ENCODE peak calls at places on chromosomes 6 and 20, in six cellular contexts. N is IMR-90, I is H9, J is mesenchymal stem cell, H is mesendoderm, U is H1. D is an unnamed sample. For H3K4me1, the result is how much of the 10 kb centered on the place peaks cover.

GRCh38 chr6:118709859-118710350 is 58.5 kb upstream of the CEP85L start:
- DNase-seq in H (peak), I (no peak), J (peak), U (no peak), N (peak), D (no peak)

GRCh38 chr6:37324131-37325033 is 29.4 kb upstream of the RNF8 start:
- DNase-seq in I (no peak), N (peak), U (no peak), J (peak), H (no peak), D (no peak)

GRCh38 chr20:12305555-12305954 is 387.9 kb downstream of the BTBD3 start:
- DNase-seq in N (no peak), I (no peak), H (no peak), J (no peak), U (no peak), D (no peak)

GRCh38 chr6:169895000-169895759 is 143.8 kb downstream of the ERMARD start:
- DNase-seq in N (no peak), U (no peak), H (no peak), I (no peak), J (no peak), D (no peak)

GRCh38 chr20:59299961-59300340 is 460 bp upstream of the EDN3 start:
- DNase-seq in J (no peak), H (peak), I (no peak), U (peak), N (no peak), D (no peak)

GRCh38 chr6:139429559-139430150 is 55.2 kb upstream of the CITED2 start:
- DNase-seq in H (peak), U (no peak), J (no peak), N (no peak), I (no peak), D (no peak)

GRCh38 chr20:63273635-63274380 is 1.2 kb downstream of the ARFGAP1 start:
- DNase-seq in J (peak), N (peak), H (no peak), U (no peak), I (no peak), D (no peak)

GRCh38 chr6:912871-913663 is 220.1 kb upstream of the EXOC2 start:
- DNase-seq in J (peak), N (peak), I (peak), U (no peak), H (peak), D (peak)

GRCh38 chr6:46932526-46932925 is 10.8 kb upstream of the ADGRF5 start:
- DNase-seq in U (no peak), I (no peak), J (peak), H (no peak), N (no peak), D (no peak)

GRCh38 chr6:138805431-138805830 is 9.5 kb downstream of the ECT2L start:
- DNase-seq in I (no peak), J (peak), U (no peak), H (no peak), N (peak), D (no peak)

GRCh38 chr6:3260772-3261517 is 2.2 kb downstream of the PSMG4 start:
- DNase-seq in N (no peak), J (no peak), U (no peak), H (no peak), I (no peak), D (no peak)

GRCh38 chr6:79586548-79586947 is 44.6 kb upstream of the SH3BGRL2 start:
- DNase-seq in J (peak), I (peak), U (no peak), H (peak), N (peak), D (no peak)

GRCh38 chr6:36627801-36628246 is 33.7 kb downstream of the SRSF3 start:
- DNase-seq in J (peak), H (no peak), U (no peak), N (peak), I (no peak), D (no peak)

GRCh38 chr6:14550410-14550809 is 432.8 kb downstream of the CD83 start:
- DNase-seq in J (no peak), U (no peak), N (no peak), I (no peak), H (no peak), D (no peak)

GRCh38 chr6:30684386-30685156 is 1.9 kb downstream of the PPP1R18 start:
- DNase-seq in H (peak), J (peak), N (peak), I (no peak), U (no peak), D (no peak)

GRCh38 chr6:27889628-27890315 is 22.4 kb downstream of the OR2B2 start:
- DNase-seq in I (peak), U (no peak), H (peak), J (peak), N (no peak), D (no peak)

GRCh38 chr6:39377530-39377929 is 55.0 kb upstream of the KCNK16 start:
- DNase-seq in J (peak), N (peak), H (peak), U (peak), I (peak), D (peak)

GRCh38 chr6:114342826-114343781 is at the start of gene HS3ST5:
- DNase-seq in U (peak), J (peak), H (peak), I (peak), N (peak), D (peak)

GRCh38 chr20:57573893-57574292 is 13.0 kb downstream of the PCK1 start:
- DNase-seq in I (peak), J (no peak), H (peak), U (peak), N (no peak), D (no peak)

GRCh38 chr6:99110004-99110403 is 162.3 kb upstream of the FBXL4 start:
- DNase-seq in N (no peak), H (no peak), I (no peak), U (no peak), J (no peak), D (no peak)

GRCh38 chr6:136435096-136435495 is 115.1 kb downstream of the MAP7 start:
- DNase-seq in J (no peak), H (no peak), U (no peak), N (no peak), I (no peak), D (no peak)

GRCh38 chr6:10521104-10521808 is at the start of gene GCNT2:
- DNase-seq in N (peak), J (peak), U (peak), I (peak), H (peak), D (no peak)

GRCh38 chr20:62668441-62669027 is 26.2 kb downstream of the SLCO4A1 start:
- DNase-seq in J (peak), I (peak), N (peak), H (peak), U (peak), D (peak)

GRCh38 chr6:166553563-166554271 is 32.8 kb downstream of the RAMACL start:
- DNase-seq in H (no peak), J (peak), U (no peak), N (peak), I (no peak), D (no peak)

GRCh38 chr6:138293428-138293827 is 75.1 kb upstream of the PBOV1 start:
- DNase-seq in I (no peak), U (no peak), N (no peak), J (no peak), H (no peak), D (no peak)

GRCh38 chr6:42984924-42985475 is 630 bp downstream of the PPP2R5D start:
- DNase-seq in N (no peak), U (peak), I (no peak), H (peak), J (peak), D (no peak)

GRCh38 chr6:41602422-41602743 is 35.9 kb upstream of the MDFI start:
- DNase-seq in I (no peak), N (no peak), U (no peak), J (no peak), H (no peak), D (no peak)

GRCh38 chr20:37242503-37242902 is 19.1 kb downstream of the GHRH start:
- DNase-seq in H (no peak), J (no peak), I (no peak), N (no peak), U (no peak), D (no peak)

GRCh38 chr6:56708810-56709597 is 66.3 kb upstream of the DST start:
- DNase-seq in J (peak), I (no peak), H (peak), N (peak), U (no peak), D (no peak)

DNA sequence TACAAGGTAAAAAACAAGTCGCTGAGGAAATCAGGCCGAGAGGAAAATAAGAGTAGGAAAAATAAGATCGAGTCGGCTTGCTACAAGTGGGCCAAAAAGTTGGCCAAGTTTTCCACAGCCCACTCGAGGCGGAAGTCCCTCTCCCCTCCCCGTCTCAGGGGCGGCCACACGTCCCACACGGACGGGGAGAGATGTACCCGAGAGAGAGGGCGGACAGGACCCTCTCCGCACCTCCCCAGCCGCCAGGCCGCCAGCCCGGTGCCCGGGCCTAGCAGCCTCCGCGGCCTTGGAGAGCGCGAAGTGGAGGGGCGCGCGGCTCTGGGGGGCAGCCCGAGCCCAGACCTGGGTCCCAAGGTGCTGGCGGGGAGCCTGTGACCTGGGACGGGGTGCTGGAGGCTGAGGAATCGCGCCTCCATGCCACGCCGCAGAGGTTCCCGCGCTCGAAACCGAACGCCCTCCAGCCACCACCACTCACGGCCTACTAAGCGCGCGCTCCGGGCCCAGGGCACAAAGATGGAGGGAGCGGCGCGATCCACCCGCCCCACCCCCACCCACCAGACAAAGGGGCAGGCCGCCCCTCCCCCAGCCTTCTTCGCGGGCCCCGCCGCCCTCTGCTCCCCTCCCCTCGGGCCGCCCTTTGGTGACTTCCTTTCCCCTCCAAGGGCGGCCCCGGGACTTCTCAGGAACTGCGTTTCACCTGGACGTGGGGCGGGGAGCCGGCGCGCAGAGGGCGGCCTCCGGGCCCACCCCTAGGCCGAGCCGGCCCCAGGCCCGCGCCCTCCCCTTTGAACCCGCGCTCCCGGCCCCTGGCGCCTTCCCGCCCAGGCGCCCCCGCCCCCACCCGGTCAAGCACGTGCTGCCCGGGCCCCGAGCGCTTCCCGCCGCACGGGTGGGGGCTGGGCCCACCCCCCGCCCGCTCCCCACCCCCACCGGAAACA is 1.7 kb upstream of the HMGA1 start:
- DNase-seq in J (no peak), I (peak), N (no peak), U (peak), H (peak), D (peak)
- H2AK5ac ChIP-seq in J (no peak), I (peak), N (peak), U (peak), H (peak), D (peak)

GRCh38 chr6:154297210-154297609 is 59.4 kb downstream of the IPCEF1 start:
- DNase-seq in N (no peak), I (no peak), H (no peak), J (no peak), U (no peak), D (no peak)
- H2BK15ac ChIP-seq in N (peak), I (no peak), H (no peak), J (no peak), U (no peak), D (no peak)

DNA sequence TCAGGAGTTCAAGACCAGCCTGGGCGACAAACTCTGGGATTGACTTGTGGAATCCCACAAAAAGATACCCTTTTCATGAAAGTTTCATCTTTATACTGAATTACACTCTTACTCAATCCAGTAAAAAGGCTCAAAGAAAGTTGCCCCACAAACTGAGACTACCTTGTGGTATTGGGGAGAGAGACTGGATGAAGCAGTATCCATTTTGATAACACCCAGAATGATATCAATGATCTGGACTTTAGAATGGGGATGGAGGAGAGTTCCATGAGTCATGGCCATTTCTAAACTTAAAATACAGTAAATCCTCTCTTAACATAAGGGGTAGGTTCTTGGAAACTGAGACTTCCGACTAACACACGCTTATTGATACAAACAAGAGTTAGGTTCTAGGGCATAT is 4.7 kb downstream of the STAU1 start:
- DNase-seq in J (no peak), N (no peak), I (no peak), U (no peak), H (no peak), D (no peak)
- H3K4me1 ChIP-seq in J (under half), N (under half), I (under half), U (under half), H (under half), D (under half)

GRCh38 chr6:26249959-26250805 is 114.8 kb upstream of the BTN3A2 start:
- DNase-seq in H (peak), J (peak), I (peak), N (peak), U (peak), D (peak)

GRCh38 chr6:26249709-26249958 is 115.4 kb upstream of the BTN3A2 start:
- DNase-seq in U (no peak), N (no peak), I (no peak), H (no peak), J (no peak), D (no peak)

GRCh38 chr6:26254666-26255176 is 110.3 kb upstream of the BTN3A2 start:
- DNase-seq in I (no peak), U (no peak), N (no peak), H (no peak), J (no peak), D (no peak)

GRCh38 chr6:26250806-26251075 is 114.3 kb upstream of the BTN3A2 start:
- DNase-seq in I (no peak), N (peak), H (no peak), U (no peak), J (no peak), D (no peak)

DNA sequence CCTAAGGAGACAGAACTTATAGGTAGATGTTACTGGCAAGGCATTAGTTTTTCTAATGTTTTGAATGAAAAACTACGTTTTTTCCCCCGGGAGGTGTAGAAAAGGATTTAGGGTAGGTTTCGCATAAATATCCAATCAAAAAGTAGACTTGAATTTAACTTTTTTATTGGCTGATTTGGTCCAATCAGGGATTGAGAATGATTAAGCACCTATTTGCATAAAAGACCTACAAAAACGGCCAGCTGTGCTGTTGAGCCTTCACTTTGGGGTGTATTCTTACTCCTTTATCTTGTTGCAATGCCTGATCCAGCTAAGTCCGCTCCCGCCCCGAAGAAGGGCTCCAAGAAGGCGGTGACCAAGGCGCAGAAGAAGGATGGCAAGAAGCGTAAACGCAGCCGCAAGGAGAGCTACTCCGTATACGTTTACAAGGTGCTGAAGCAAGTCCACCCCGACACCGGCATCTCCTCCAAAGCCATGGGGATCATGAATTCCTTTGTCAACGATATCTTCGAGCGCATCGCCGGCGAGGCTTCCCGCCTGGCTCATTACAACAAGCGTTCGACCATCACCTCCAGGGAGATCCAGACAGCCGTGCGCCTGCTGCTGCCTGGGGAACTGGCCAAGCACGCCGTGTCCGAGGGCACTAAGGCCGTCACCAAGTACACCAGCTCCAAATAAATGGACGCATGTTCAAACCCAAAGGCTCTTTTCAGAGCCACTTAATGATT is 113.5 kb upstream of the BTN3A2 start:
- DNase-seq in I (peak), H (peak), N (peak), J (peak), U (peak), D (peak)
- H2AK5ac ChIP-seq in I (no peak), H (no peak), N (peak), J (no peak), U (no peak), D (no peak)

DNA sequence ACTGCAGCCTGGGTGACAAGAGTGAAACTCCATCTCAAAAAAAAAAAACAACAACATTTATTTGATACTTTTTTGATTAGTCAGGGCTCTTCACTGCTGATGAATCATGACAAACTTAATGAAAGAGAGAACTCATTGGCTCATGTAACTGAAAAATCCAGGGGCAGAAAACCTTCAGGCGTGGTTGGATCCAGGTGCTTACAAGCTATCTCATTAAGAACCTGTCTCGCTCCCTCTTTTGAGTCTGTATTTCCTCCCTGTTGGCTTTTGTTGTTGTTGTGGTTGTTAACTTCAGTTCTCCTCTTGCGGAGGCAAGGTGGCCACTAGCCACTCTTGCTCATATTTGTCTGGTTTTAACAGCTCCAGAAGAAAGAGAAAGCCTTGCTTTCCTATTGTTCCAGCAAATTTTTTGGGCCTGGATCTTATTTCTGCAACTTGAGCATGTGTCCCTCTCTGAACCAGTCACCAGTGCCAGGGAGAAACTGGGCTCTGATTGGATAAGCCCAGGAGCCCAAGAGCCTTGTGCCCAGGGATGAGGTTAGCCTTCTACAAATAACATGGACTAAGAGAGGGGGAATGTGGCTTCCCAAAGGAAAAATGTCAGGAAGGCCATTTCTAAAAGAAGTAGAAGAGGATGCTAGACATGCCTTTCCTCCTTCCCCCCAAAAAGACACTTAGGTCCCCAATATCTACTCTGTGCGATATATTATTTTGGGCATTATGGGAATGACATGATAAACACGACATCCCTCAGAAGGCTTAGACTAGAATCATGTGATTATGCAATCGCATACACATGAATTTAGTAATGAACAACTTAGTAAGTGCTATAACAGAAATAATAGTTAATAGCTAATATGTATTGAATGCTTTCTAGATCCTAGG is 64.5 kb downstream of the PHACTR2 start:
- DNase-seq in N (no peak), U (no peak), I (no peak), J (no peak), H (no peak), D (no peak)
- H2BK15ac ChIP-seq in N (peak), U (no peak), I (no peak), J (no peak), H (no peak), D (no peak)

DNA sequence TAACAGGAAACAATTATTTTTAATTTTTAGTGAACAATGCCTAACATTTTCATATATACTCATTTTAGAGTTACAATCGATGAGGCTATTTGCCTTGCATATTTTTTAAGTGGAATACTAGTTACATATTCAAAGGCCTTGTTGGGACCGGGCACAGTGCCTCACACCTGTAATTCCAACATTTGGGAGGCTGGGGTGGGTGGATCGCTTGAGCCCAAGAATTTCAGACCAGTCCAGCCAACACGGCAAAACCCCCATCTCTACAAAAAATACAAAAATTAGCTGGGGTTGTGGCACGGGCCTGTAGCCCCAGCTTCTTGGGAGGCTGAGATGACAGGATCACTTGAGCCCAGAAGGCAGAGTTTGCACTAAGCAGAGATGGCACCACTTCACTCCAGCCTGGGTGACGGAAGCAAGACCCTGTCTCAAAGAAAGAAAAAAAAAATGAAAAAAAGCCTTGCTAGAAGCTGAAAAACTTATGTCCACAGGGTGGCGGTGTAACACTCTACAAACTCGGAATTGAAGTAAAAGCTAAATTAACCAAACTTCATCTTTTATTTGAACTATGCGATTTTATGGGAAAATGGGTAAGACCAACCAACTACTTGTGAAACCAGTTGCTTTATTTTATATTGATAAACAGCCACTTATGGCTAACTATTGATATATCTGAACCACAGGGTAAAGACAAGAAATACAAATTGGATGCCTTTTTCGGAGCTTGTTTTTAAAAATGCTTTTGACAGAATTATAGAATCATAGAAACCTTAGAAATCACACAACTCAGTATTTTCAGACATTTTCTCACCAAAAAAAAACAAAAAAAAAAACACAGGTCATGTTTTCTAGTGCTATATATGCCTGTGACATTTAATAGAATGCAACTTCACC is 24.1 kb upstream of the ROS1 start:
- DNase-seq in N (peak), I (peak), U (peak), J (peak), H (peak), D (peak)
- H3K4me1 ChIP-seq in N (under half), I (under half), U (under half), J (under half), H (under half), D (under half)

D was measured in neuronal stem cell.